ENCODE peak calls at places on chromosomes 11 and 22, in five cellular contexts. N, F, W, D and E are unnamed samples.

GRCh38 chr22:32850591-32851517 is 49.3 kb downstream of the TIMP3 start:
- DNase-seq in D (no peak), N (no peak), W (peak; percentile 95), F (peak; percentile 65), E (no peak)

GRCh38 chr11:10309163-10310093 is 4.6 kb downstream of the ADM start:
- DNase-seq in D (no peak), W (peak; percentile 84), F (peak; percentile 69), N (peak; percentile 81), E (peak; percentile 34)

GRCh38 chr11:74319139-74319538 is 7.7 kb upstream of the P4HA3 start:
- DNase-seq in D (no peak), W (no peak), F (no peak), N (no peak), E (no peak)

GRCh38 chr11:2436013-2436520 is 8.2 kb downstream of the TRPM5 start:
- DNase-seq in W (peak; percentile 53), F (no peak), N (no peak), D (no peak), E (no peak)

GRCh38 chr22:41584881-41585280 is 4.8 kb downstream of the PMM1 start:
- DNase-seq in D (no peak), W (no peak), N (no peak), F (no peak), E (no peak)

GRCh38 chr11:74681686-74682651 is 49.3 kb downstream of the CHRDL2 start:
- DNase-seq in D (no peak), W (peak; percentile 68), N (peak; percentile 43), F (no peak), E (peak; percentile 12)

GRCh38 chr22:20873215-20873614 is 14.4 kb downstream of the SNAP29 start:
- DNase-seq in F (no peak), D (no peak), N (no peak), W (no peak), E (no peak)

GRCh38 chr11:64535811-64536210 is 55.2 kb upstream of the SLC22A12 start:
- DNase-seq in F (no peak), W (no peak), D (no peak), N (no peak), E (no peak)

GRCh38 chr11:3123316-3123715 is 41.8 kb downstream of the OSBPL5 start:
- DNase-seq in N (peak; percentile 88), F (peak; percentile 77), D (no peak), W (peak; percentile 95), E (peak; percentile 60)

GRCh38 chr22:46049726-46050450 is 72.9 kb upstream of the WNT7B start:
- DNase-seq in F (no peak), D (no peak), W (peak; percentile 65), N (no peak), E (no peak)

GRCh38 chr22:16912281-16912680 is 87.1 kb upstream of the XKR3 start:
- DNase-seq in N (no peak), F (no peak), W (no peak), D (no peak), E (no peak)

GRCh38 chr11:128859563-128860441 is 7.3 kb downstream of the KCNJ1 start:
- DNase-seq in W (peak; percentile 92), N (no peak), D (peak; percentile 83), F (peak; percentile 85), E (peak; percentile 31)

GRCh38 chr22:39710380-39711117 is 140.0 kb downstream of the CACNA1I start:
- DNase-seq in F (peak; percentile 16), N (peak; percentile 2), W (no peak), D (no peak), E (no peak)

GRCh38 chr22:42856865-42857704 is at the start of gene ARFGAP3:
- DNase-seq in F (peak; percentile 94), W (peak; percentile 98), D (peak; percentile 100), N (peak; percentile 47), E (peak; percentile 88)

GRCh38 chr11:133136376-133136775 is 395.9 kb downstream of the OPCML start:
- DNase-seq in N (no peak), F (no peak), W (no peak), D (no peak), E (no peak)

GRCh38 chr11:83661491-83662350 is 375.6 kb upstream of the CCDC90B start:
- DNase-seq in D (no peak), F (no peak), W (no peak), N (no peak), E (no peak)

GRCh38 chr11:113045146-113045545 is 83.9 kb downstream of the NCAM1 start:
- DNase-seq in D (no peak), W (no peak), F (no peak), N (no peak), E (no peak)

GRCh38 chr11:110712643-110713468 is 619 bp upstream of the ARHGAP20 start:
- DNase-seq in W (peak; percentile 77), N (no peak), D (no peak), F (peak; percentile 42), E (peak; percentile 38)

GRCh38 chr11:12862761-12863469 is 146.2 kb upstream of the RASSF10 start:
- DNase-seq in F (no peak), D (no peak), N (no peak), W (no peak), E (peak; percentile 23)

GRCh38 chr11:133966147-133966546 is 9.4 kb upstream of the IGSF9B start:
- DNase-seq in N (no peak), F (no peak), W (no peak), D (no peak), E (no peak)

GRCh38 chr11:44804449-44805151 is 77.8 kb downstream of the TSPAN18 start:
- DNase-seq in F (no peak), W (no peak), D (no peak), N (no peak), E (no peak)

GRCh38 chr11:32312206-32312817 is 123.0 kb downstream of the WT1 start:
- DNase-seq in N (no peak), D (no peak), F (no peak), W (no peak), E (no peak)

GRCh38 chr11:70068345-70068744 is 9.8 kb upstream of the ANO1 start:
- DNase-seq in D (no peak), F (no peak), N (no peak), W (no peak), E (no peak)

GRCh38 chr11:32088117-32088941 is 2.5 kb upstream of the RCN1 start:
- DNase-seq in W (peak; percentile 82), N (peak; percentile 23), F (peak; percentile 29), D (no peak), E (no peak)

GRCh38 chr11:125070699-125071254 is 7.7 kb downstream of the SLC37A2 start:
- DNase-seq in W (peak; percentile 93), D (peak; percentile 23), N (no peak), F (peak; percentile 58), E (no peak)

GRCh38 chr11:115682101-115682500 is 177.9 kb upstream of the CADM1 start:
- DNase-seq in W (no peak), D (no peak), F (no peak), N (no peak), E (no peak)

GRCh38 chr11:64802370-64803162 is 448 bp downstream of the MAP4K2 start:
- DNase-seq in F (no peak), N (no peak), W (no peak), D (peak; percentile 63), E (no peak)

GRCh38 chr11:62556872-62557631 is 10.4 kb upstream of the AHNAK start:
- DNase-seq in N (no peak), D (no peak), W (no peak), F (peak; percentile 60), E (no peak)

GRCh38 chr22:36781656-36782627 is 6.0 kb upstream of the IFT27 start:
- DNase-seq in F (peak; percentile 86), D (peak; percentile 89), W (peak; percentile 94), N (no peak), E (peak; percentile 62)

GRCh38 chr11:70727899-70728620 is 329.7 kb downstream of the CTTN start:
- DNase-seq in W (peak; percentile 72), D (no peak), F (no peak), N (no peak), E (peak; percentile 72)

GRCh38 chr11:47156951-47157350 is 19.7 kb downstream of the ARFGAP2 start:
- DNase-seq in D (no peak), W (no peak), F (no peak), N (no peak), E (no peak)

GRCh38 chr22:28873183-28873964 is 10.0 kb upstream of the ZNRF3 start:
- DNase-seq in W (no peak), F (no peak), D (no peak), N (no peak), E (no peak)

GRCh38 chr11:6612816-6613136 is 760 bp upstream of the TAF10 start:
- DNase-seq in F (peak; percentile 74), W (no peak), N (no peak), D (no peak), E (peak; percentile 56)

GRCh38 chr11:123478352-123478986 is 48.4 kb downstream of the GRAMD1B start:
- DNase-seq in W (no peak), F (peak; percentile 59), D (peak; percentile 70), N (peak; percentile 91), E (peak; percentile 66)

GRCh38 chr11:60924110-60924905 is at the start of gene TMEM132A:
- DNase-seq in F (peak; percentile 81), D (no peak), N (peak; percentile 66), W (peak; percentile 88), E (peak; percentile 33)

GRCh38 chr11:45929486-45930030 is 7.1 kb downstream of the LARGE2 start:
- DNase-seq in F (no peak), W (peak; percentile 66), N (no peak), D (no peak), E (no peak)